ENCODE peak calls at places on chromosomes 13 and 19, in five cellular contexts. Q is CD8-positive, alpha-beta memory T cell; C is naive thymus-derived CD4-positive, alpha-beta T cell; E is effector memory CD4-positive, alpha-beta T cell; I is testis. R is an unnamed sample. For H3K36me3, the result is how much of the 10 kb centered on the place peaks cover.

GRCh38 chr13:18995259-18995873 is 186.3 kb downstream of the TUBA3C start:
- DNase-seq in Q (no peak), C (no peak), I (no peak), E (no peak), R (no peak)

GRCh38 chr19:2923510-2923909 is 21.3 kb downstream of the ZNF77 start:
- DNase-seq in E (no peak), I (no peak), Q (no peak), C (no peak), R (no peak)

GRCh38 chr19:40607311-40607871 is 6.2 kb downstream of the LTBP4 start:
- DNase-seq in Q (no peak), I (peak), E (no peak), C (no peak), R (no peak)

GRCh38 chr19:32415246-32415645 is 9.7 kb downstream of the DPY19L3 start:
- DNase-seq in C (no peak), Q (no peak), E (no peak), I (no peak), R (no peak)

GRCh38 chr13:31674056-31674455 is 65.3 kb upstream of the RXFP2 start:
- DNase-seq in Q (no peak), E (no peak), C (no peak), I (no peak), R (no peak)

GRCh38 chr19:40413291-40413994 is at the start of gene PRX:
- DNase-seq in E (no peak), I (no peak), C (no peak), Q (no peak), R (no peak)

GRCh38 chr13:40769970-40770369 is 1.0 kb downstream of the MRPS31 start:
- DNase-seq in I (no peak), C (no peak), Q (no peak), E (no peak), R (no peak)

GRCh38 chr19:46784262-46785053 is 3.9 kb downstream of the SLC1A5 start:
- DNase-seq in C (no peak), E (peak), Q (no peak), I (peak), R (peak)

GRCh38 chr19:52229524-52229923 is 39.7 kb downstream of the PPP2R1A start:
- DNase-seq in Q (no peak), C (no peak), E (no peak), I (no peak), R (no peak)

GRCh38 chr19:52224211-52224610 is 34.4 kb downstream of the PPP2R1A start:
- DNase-seq in C (no peak), I (no peak), Q (no peak), E (no peak), R (no peak)

GRCh38 chr19:52227980-52228379 is 38.1 kb downstream of the PPP2R1A start:
- DNase-seq in I (no peak), Q (no peak), C (no peak), E (no peak), R (no peak)

GRCh38 chr19:52226652-52227051 is 36.8 kb downstream of the PPP2R1A start:
- DNase-seq in E (no peak), Q (no peak), I (no peak), C (no peak), R (no peak)

GRCh38 chr19:52227196-52227940 is 37.5 kb downstream of the PPP2R1A start:
- DNase-seq in I (no peak), C (no peak), E (no peak), Q (no peak), R (no peak)
- H3K36me3 ChIP-seq in I (under half), C (under half), E (half or more), Q (under half), R (under half)

DNA sequence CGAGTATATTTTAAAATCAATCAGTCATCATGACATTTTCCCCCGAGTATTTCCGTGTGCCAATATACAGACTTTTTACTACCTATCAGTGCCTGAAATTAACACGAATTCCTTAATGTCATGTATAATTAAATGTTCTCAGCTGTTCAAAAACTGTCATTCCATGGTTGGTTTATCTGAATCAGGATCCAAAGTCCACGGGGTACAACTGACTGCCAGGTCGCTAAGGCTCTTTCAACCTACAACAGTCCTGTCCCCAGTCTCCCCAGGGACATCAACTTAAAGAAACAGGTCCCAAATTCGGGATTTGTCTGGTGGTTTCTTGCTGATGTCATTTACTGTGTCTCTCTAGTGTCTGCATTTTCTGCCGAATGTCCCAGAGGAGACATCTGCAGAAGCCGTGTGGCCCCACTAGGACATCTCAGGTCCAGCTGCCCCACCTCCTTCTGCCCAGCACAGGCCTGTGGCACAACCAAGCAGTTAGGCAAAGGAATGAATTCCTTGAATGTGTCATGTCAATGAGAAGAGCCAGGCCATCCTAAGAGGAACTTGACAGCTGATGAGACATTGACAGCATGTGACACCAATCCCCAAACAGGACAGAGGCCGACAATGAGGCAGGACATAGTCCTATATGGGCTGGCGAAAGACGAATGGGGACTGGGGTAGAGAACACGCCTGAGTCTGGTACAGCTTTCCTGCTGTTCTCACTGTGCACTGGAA is 109.5 kb downstream of the STK24 start:
- DNase-seq in E (no peak), C (no peak), Q (no peak), I (no peak), R (no peak)
- H3K36me3 ChIP-seq in E (half or more), C (under half), Q (under half), I (under half), R (under half)

GRCh38 chr19:4597975-4598671 is 38.6 kb upstream of the SEMA6B start:
- DNase-seq in I (peak), C (no peak), Q (peak), E (peak), R (no peak)

GRCh38 chr19:4597278-4597974 is 37.9 kb upstream of the SEMA6B start:
- DNase-seq in C (no peak), I (no peak), Q (no peak), E (no peak), R (no peak)

GRCh38 chr19:4600082-4600481 is 39.2 kb upstream of the TNFAIP8L1 start:
- DNase-seq in E (no peak), Q (no peak), C (no peak), I (no peak), R (no peak)

GRCh38 chr19:4600893-4601292 is 38.4 kb upstream of the TNFAIP8L1 start:
- DNase-seq in I (no peak), E (no peak), Q (no peak), C (no peak), R (no peak)

DNA sequence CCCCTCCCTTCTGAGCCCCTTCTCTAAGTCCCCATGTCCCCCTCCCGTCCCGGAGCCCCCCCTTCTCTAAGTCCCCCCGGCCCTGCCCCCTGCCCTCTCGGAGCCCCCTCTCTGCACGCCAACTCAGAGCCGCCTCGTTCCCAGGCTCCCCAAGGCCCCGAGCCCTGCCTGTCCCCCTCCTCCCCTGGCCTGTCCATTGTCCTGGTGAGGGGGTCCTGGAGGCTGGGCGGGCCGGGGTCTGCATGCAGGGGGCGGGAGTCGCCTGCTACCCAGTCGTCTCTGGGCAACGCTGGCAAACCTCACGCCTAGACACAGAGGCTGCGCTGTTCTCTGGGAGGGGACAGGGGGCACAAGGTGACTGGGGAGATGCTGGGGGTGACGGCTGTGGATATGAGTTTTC is 39.2 kb upstream of the SEMA6B start:
- DNase-seq in C (no peak), Q (no peak), E (no peak), I (no peak), R (no peak)
- H3K36me3 ChIP-seq in C (under half), Q (under half), E (under half), I (under half), R (under half)

DNA sequence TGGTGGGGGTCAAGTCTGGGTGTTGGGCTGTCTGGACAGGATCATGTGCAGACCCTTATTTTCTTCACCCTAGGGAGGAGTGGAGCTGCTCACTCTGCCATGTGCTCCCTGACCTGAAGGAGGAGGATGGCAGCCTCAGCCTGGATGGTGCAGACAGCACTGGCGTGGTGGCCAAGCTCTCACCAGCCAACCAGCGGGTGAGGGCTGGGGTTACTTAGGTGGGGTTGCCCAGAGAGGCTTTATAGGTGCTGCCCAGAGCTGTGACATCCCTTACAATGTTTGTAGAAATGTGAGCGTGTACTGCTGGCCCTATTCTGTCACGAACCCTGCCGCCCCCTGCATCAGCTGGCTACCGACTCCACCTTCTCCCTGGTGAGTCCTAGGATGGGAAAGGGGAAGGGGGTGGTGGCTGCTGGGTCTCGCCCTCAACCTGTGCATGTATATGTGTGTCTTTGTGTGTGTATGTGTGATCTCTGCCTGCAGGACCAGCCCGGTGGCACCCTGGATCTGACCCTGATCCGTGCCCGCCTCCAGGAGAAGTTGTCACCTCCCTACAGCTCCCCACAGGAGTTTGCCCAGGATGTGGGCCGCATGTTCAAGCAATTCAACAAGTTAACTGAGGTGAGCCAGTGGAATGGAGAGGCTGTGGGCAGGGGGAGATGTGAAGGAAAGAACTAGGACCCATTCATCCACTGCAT is 5.1 kb downstream of the CHMP2A start:
- DNase-seq in Q (no peak), E (no peak), C (no peak), I (no peak), R (no peak)
- H3K36me3 ChIP-seq in Q (half or more), E (under half), C (under half), I (under half), R (under half)

DNA sequence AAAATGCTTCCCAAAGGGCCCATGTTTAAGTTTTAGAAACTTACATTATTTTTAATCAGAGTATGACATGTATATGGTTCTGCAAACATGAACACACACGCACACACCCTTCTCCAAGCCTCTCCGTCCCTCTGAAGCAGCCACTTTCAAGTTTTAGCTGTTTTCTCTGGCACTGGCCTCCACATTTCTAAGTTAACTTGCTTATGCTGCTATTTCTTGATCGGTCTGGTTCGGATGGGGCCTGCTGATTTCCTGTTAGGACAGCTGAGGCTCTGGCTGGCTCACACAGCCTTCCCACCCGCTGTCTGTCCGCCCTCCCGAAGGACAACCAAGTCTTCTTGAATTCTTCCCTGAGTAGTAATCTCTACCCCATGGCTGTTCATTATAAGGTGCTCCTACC is 4.4 kb downstream of the SPC24 start:
- DNase-seq in Q (no peak), C (no peak), E (no peak), I (peak), R (no peak)
- H3K36me3 ChIP-seq in Q (under half), C (under half), E (under half), I (under half), R (under half)

GRCh38 chr19:55667006-55667381 is 8.0 kb upstream of the EPN1 start:
- DNase-seq in I (no peak), C (no peak), Q (no peak), E (no peak), R (no peak)

GRCh38 chr19:55667958-55668357 is 7.1 kb upstream of the EPN1 start:
- DNase-seq in Q (no peak), E (no peak), C (no peak), I (no peak), R (no peak)

GRCh38 chr19:55668603-55669348 is 6.2 kb upstream of the EPN1 start:
- DNase-seq in E (no peak), C (no peak), Q (no peak), I (no peak), R (no peak)

GRCh38 chr19:55667511-55667910 is 7.5 kb upstream of the EPN1 start:
- DNase-seq in E (no peak), I (no peak), Q (no peak), C (no peak), R (no peak)

DNA sequence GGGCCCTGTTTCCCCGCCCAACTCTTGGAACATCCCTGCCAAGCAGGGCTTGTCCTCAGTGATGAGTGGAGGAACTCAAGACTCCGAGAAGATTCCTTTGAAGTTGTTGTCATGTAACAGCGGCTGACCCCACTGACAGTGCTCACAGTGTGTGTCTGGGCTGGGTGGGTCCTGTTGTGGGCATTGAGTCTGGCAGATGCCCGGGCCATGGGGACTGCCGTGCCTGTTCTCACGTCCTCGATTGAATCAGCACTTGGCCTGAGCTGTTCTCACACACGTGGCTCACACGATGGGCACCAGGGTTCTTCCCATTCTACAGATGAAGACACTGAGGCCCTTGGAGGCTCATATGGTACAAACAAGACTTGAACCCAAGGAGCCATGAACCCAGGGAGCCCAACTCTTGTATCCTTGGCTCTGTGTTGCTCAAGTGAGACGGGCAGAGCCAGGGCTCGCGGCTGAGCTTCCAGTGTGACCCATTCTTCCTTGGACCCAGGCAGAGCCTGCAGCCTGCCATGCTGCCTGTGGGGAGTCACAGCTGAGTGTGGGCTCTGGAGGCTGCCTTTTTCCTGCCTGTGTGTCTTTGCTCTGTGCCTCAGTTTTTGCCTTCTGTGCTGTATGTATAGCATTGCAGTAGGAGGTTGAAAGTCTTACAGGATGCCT is 8.6 kb upstream of the EPN1 start:
- DNase-seq in I (no peak), Q (no peak), E (no peak), C (no peak), R (no peak)
- H3K36me3 ChIP-seq in I (under half), Q (half or more), E (half or more), C (half or more), R (under half)

DNA sequence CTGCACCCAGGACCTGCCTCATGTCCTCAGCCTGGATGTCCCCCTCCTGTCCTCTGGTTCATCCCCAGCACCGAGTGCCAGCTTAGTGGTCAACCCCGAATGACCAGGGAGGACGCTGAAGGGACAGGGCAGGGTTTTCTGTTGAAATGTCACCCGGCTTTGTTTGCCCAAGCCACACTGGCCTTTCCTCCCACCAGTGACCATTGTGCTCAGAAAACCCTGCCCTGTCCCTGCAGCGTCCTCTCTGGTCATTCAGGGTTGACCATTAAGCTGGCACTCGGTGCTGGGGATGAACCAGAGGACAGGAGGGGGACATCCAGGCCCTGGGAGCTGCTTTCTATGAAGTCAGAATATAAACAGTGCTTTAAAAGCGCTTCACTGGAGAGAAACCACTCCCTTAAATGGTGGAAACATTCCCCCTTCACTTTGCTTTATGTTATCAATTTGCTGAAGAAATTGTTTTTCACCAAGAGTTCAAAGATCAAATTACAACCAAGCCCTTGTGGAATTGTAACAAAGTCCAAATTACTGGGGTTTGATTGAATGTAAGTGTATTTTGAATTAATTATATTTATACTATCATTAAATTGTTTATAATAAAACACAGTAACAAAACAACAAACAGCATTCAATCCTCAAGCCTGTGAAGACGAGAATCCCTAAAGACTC is 21.4 kb downstream of the CARS2 start:
- DNase-seq in Q (no peak), I (no peak), E (no peak), C (no peak), R (no peak)
- H3K36me3 ChIP-seq in Q (under half), I (under half), E (half or more), C (under half), R (under half)

DNA sequence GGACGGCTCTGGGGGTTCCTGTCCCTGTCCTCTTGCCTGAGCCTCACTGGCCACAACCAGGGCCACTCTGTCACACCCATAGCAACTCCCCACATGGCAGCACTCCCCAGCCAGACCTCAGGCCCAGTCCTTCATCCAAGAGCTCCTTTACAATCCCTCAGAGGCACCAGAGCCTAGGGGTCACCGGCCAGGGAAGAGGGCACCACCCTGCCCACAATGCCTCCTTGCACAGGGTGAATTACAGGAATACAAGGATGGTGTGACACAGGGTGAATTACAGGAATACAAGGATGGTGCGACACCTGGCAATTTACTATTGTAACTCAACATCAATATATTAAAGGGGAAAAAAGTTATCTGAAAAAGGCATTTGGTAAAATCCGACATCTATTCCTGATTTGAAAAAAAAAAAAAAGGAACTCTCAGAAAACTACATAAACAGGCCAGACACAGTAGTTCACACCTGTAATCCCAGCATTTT is 16.5 kb downstream of the MIER2 start:
- DNase-seq in I (no peak), C (no peak), E (no peak), Q (no peak), R (no peak)
- H3K36me3 ChIP-seq in I (under half), C (under half), E (half or more), Q (under half), R (under half)

DNA sequence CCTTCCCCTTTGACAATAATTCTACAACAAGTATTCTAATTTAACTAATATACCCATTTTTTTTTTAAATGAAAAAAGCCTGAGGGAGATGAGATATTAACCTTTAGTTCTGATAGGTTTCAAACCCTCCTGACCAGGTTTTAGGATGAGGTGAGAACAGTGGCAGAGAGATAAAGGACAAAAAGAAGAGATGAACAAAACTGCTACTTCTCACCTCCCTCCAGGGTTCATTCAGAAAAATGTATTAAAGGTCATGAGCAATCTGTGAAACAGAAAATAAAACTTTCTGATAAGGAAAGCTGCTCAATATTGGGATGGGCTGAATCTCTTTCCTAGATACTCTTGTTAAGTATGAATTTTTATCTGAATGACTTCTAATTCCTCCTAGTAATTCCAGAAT is 24.1 kb downstream of the SERPINE3 start:
- DNase-seq in Q (no peak), I (no peak), C (no peak), E (no peak), R (no peak)
- H3K36me3 ChIP-seq in Q (under half), I (under half), C (under half), E (under half), R (under half)